ENCODE peak calls at places on chromosomes 2 and 18, in nine cellular contexts. One of them, this sample, is unnamed.
A peak's percentile ranks its signal among the peaks of the same experiment; 100 is the strongest.

GRCh38 chr2:145744541-145745386 is 1224.8 kb upstream of the ZEB2 start:
- DNase-seq in K562: peak; percentile 29
- DNase-seq in spleen: no peak
- DNase-seq in IMR-90: peak; percentile 95
- DNase-seq in H1: no peak
- DNase-seq in transverse colon: no peak
- DNase-seq in ovary: no peak
- DNase-seq in gastrocnemius medialis: no peak
- DNase-seq in upper lobe of left lung: no peak
- DNase-seq in this sample: peak; percentile 16

GRCh38 chr18:46516555-46516954 is 140.5 kb downstream of the LOXHD1 start:
- DNase-seq in K562: no peak
- DNase-seq in spleen: no peak
- DNase-seq in IMR-90: no peak
- DNase-seq in H1: no peak
- DNase-seq in transverse colon: no peak
- DNase-seq in ovary: no peak
- DNase-seq in gastrocnemius medialis: no peak
- DNase-seq in upper lobe of left lung: no peak
- DNase-seq in this sample: no peak

GRCh38 chr2:226030369-226031077 is 631.0 kb downstream of the NYAP2 start:
- DNase-seq in K562: no peak
- DNase-seq in spleen: no peak
- DNase-seq in IMR-90: no peak
- DNase-seq in H1: no peak
- DNase-seq in transverse colon: no peak
- DNase-seq in ovary: peak; percentile 22
- DNase-seq in gastrocnemius medialis: no peak
- DNase-seq in upper lobe of left lung: no peak
- DNase-seq in this sample: peak; percentile 2

GRCh38 chr2:241636983-241637232 is at the start of gene THAP4:
- DNase-seq in K562: peak; percentile 85
- DNase-seq in spleen: peak; percentile 93
- DNase-seq in IMR-90: no peak
- DNase-seq in H1: no peak
- DNase-seq in transverse colon: peak; percentile 72
- DNase-seq in ovary: no peak
- DNase-seq in gastrocnemius medialis: no peak
- DNase-seq in upper lobe of left lung: peak; percentile 95
- DNase-seq in this sample: peak; percentile 93

GRCh38 chr2:176321916-176322315 is 52.7 kb downstream of the MTX2 start:
- DNase-seq in K562: no peak
- DNase-seq in spleen: no peak
- DNase-seq in IMR-90: no peak
- DNase-seq in H1: no peak
- DNase-seq in transverse colon: no peak
- DNase-seq in ovary: no peak
- DNase-seq in gastrocnemius medialis: no peak
- DNase-seq in upper lobe of left lung: no peak
- DNase-seq in this sample: no peak

GRCh38 chr2:235605306-235605998 is 111.6 kb downstream of the AGAP1 start:
- DNase-seq in K562: no peak
- DNase-seq in spleen: no peak
- DNase-seq in IMR-90: peak; percentile 94
- DNase-seq in H1: no peak
- DNase-seq in transverse colon: peak; percentile 54
- DNase-seq in ovary: peak; percentile 74
- DNase-seq in gastrocnemius medialis: peak; percentile 61
- DNase-seq in upper lobe of left lung: no peak
- DNase-seq in this sample: peak; percentile 65

GRCh38 chr18:37299471-37300304 is 265.9 kb downstream of the CELF4 start:
- DNase-seq in K562: peak; percentile 79
- DNase-seq in spleen: no peak
- DNase-seq in IMR-90: peak; percentile 93
- DNase-seq in H1: no peak
- DNase-seq in transverse colon: peak; percentile 79
- DNase-seq in ovary: peak; percentile 93
- DNase-seq in gastrocnemius medialis: peak; percentile 17
- DNase-seq in upper lobe of left lung: peak; percentile 76
- DNase-seq in this sample: peak; percentile 47

GRCh38 chr2:74429487-74430451 is 8.2 kb downstream of the WDR54 start:
- DNase-seq in K562: no peak
- DNase-seq in spleen: peak; percentile 23
- DNase-seq in IMR-90: no peak
- DNase-seq in H1: no peak
- DNase-seq in transverse colon: peak; percentile 65
- DNase-seq in ovary: no peak
- DNase-seq in gastrocnemius medialis: no peak
- DNase-seq in upper lobe of left lung: peak; percentile 53
- DNase-seq in this sample: no peak

GRCh38 chr2:80930777-80931176 is 626.2 kb upstream of the LRRTM1 start:
- DNase-seq in K562: no peak
- DNase-seq in spleen: no peak
- DNase-seq in IMR-90: no peak
- DNase-seq in H1: no peak
- DNase-seq in transverse colon: no peak
- DNase-seq in ovary: no peak
- DNase-seq in gastrocnemius medialis: no peak
- DNase-seq in upper lobe of left lung: no peak
- DNase-seq in this sample: no peak

GRCh38 chr2:165874445-165875039 is 79.0 kb downstream of the TTC21B start:
- DNase-seq in K562: peak; percentile 36
- DNase-seq in spleen: no peak
- DNase-seq in IMR-90: peak; percentile 75
- DNase-seq in H1: no peak
- DNase-seq in transverse colon: no peak
- DNase-seq in ovary: no peak
- DNase-seq in gastrocnemius medialis: no peak
- DNase-seq in upper lobe of left lung: no peak
- DNase-seq in this sample: peak; percentile 7

GRCh38 chr18:74478316-74478715 is 17.8 kb upstream of the CNDP2 start:
- DNase-seq in K562: no peak
- DNase-seq in spleen: no peak
- DNase-seq in IMR-90: no peak
- DNase-seq in H1: no peak
- DNase-seq in transverse colon: no peak
- DNase-seq in ovary: no peak
- DNase-seq in gastrocnemius medialis: no peak
- DNase-seq in upper lobe of left lung: no peak
- DNase-seq in this sample: no peak

GRCh38 chr2:172672999-172673726 is 62.5 kb upstream of the RAPGEF4 start:
- DNase-seq in K562: no peak
- DNase-seq in spleen: no peak
- DNase-seq in IMR-90: no peak
- DNase-seq in H1: no peak
- DNase-seq in transverse colon: peak; percentile 57
- DNase-seq in ovary: no peak
- DNase-seq in gastrocnemius medialis: no peak
- DNase-seq in upper lobe of left lung: no peak
- DNase-seq in this sample: no peak

DNA sequence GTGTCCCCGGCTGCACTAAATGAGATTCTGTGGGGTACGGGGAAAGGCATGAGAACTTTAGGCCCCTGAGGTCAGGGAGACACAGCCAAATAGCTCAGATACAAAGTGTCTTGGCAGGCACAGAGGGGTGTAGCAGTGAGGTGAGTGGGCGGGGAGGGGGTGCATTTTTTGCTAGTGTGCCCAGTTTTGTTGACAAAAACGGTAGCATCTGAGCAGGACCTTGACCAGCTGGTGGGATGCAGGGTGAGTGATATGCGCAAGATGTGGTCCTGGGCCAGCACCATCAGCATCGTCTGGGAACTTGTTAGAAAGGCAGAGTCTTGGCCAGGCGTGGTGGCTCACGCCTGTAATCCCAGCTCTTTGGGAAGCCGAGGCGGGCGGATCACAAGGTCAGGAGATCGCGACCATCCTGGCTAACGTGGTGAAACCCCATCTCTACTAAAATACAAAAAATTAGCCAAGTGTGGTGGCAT is 127.3 kb upstream of the LGALSL start:
- DNase-seq in K562: no peak
- DNase-seq in spleen: no peak
- DNase-seq in IMR-90: no peak
- DNase-seq in H1: no peak
- DNase-seq in transverse colon: no peak
- DNase-seq in ovary: no peak
- DNase-seq in gastrocnemius medialis: no peak
- DNase-seq in upper lobe of left lung: no peak
- DNase-seq in this sample: no peak
- TF ChIP-seq POLR2A in K562: no peak
- TF ChIP-seq POLR2A in spleen: no peak
- TF ChIP-seq POLR2A in IMR-90: no peak
- TF ChIP-seq POLR2A in H1: no peak
- TF ChIP-seq POLR2A in transverse colon: no peak
- TF ChIP-seq POLR2A in ovary: no peak
- TF ChIP-seq POLR2A in gastrocnemius medialis: no peak
- TF ChIP-seq POLR2A in upper lobe of left lung: no peak
- TF ChIP-seq POLR2A in this sample: no peak

GRCh38 chr2:218259099-218259921 is 1.5 kb upstream of the GPBAR1 start:
- DNase-seq in K562: no peak
- DNase-seq in spleen: no peak
- DNase-seq in IMR-90: peak; percentile 85
- DNase-seq in H1: no peak
- DNase-seq in transverse colon: peak; percentile 54
- DNase-seq in ovary: peak; percentile 57
- DNase-seq in gastrocnemius medialis: no peak
- DNase-seq in upper lobe of left lung: no peak
- DNase-seq in this sample: peak; percentile 44

GRCh38 chr2:218260166-218260565 is 649 bp upstream of the GPBAR1 start:
- DNase-seq in K562: no peak
- DNase-seq in spleen: no peak
- DNase-seq in IMR-90: no peak
- DNase-seq in H1: no peak
- DNase-seq in transverse colon: no peak
- DNase-seq in ovary: no peak
- DNase-seq in gastrocnemius medialis: no peak
- DNase-seq in upper lobe of left lung: no peak
- DNase-seq in this sample: no peak

GRCh38 chr2:218255441-218255840 is 5.4 kb upstream of the GPBAR1 start:
- DNase-seq in K562: no peak
- DNase-seq in spleen: no peak
- DNase-seq in IMR-90: peak; percentile 78
- DNase-seq in H1: no peak
- DNase-seq in transverse colon: no peak
- DNase-seq in ovary: no peak
- DNase-seq in gastrocnemius medialis: no peak
- DNase-seq in upper lobe of left lung: no peak
- DNase-seq in this sample: no peak

GRCh38 chr2:218257390-218257981 is 3.3 kb upstream of the GPBAR1 start:
- DNase-seq in K562: peak; percentile 68
- DNase-seq in spleen: no peak
- DNase-seq in IMR-90: no peak
- DNase-seq in H1: no peak
- DNase-seq in transverse colon: peak; percentile 31
- DNase-seq in ovary: no peak
- DNase-seq in gastrocnemius medialis: no peak
- DNase-seq in upper lobe of left lung: no peak
- DNase-seq in this sample: no peak

GRCh38 chr2:218256612-218257350 is 4.0 kb upstream of the GPBAR1 start:
- DNase-seq in K562: no peak
- DNase-seq in spleen: no peak
- DNase-seq in IMR-90: no peak
- DNase-seq in H1: no peak
- DNase-seq in transverse colon: no peak
- DNase-seq in ovary: no peak
- DNase-seq in gastrocnemius medialis: no peak
- DNase-seq in upper lobe of left lung: no peak
- DNase-seq in this sample: no peak
- TF ChIP-seq POLR2A in K562: no peak
- TF ChIP-seq POLR2A in spleen: no peak
- TF ChIP-seq POLR2A in IMR-90: no peak
- TF ChIP-seq POLR2A in H1: no peak
- TF ChIP-seq POLR2A in transverse colon: no peak
- TF ChIP-seq POLR2A in ovary: no peak
- TF ChIP-seq POLR2A in gastrocnemius medialis: no peak
- TF ChIP-seq POLR2A in upper lobe of left lung: no peak
- TF ChIP-seq POLR2A in this sample: no peak

DNA sequence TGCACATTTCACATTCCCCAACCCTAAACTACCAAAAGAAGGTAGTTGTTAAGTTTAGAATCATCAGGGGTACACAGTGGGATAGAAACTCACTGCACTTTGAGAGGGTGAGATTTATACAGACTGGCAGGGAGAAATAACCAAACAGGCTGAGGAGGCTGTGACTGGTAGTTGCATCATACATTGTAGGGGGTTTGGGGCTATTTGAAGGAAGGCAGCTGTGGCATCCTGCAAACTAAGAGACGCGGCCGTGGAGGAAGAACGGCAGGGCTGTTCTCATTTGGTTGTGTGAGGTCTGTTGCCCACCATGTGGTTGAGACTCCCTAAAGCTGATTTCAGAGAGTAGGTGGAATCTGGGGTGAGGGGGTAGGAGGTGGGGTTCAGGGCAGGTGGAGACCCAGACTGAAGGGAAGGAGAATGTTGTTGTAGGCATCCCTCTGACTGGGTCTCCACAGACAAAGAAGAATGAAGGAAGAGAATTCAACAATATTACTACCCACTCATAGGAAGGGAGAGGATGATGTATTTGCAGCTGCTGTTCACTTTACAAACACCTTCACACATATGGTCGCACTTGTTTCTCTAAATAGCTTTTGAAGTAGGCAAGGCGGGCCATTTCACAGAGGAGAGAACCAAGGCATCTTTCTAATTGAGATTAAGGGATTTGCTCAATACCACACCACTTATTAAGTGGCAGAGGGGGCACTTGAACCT is 170.9 kb upstream of the SIX2 start:
- DNase-seq in K562: no peak
- DNase-seq in spleen: no peak
- DNase-seq in IMR-90: peak; percentile 53
- DNase-seq in H1: no peak
- DNase-seq in transverse colon: no peak
- DNase-seq in ovary: no peak
- DNase-seq in gastrocnemius medialis: no peak
- DNase-seq in upper lobe of left lung: no peak
- DNase-seq in this sample: no peak
- TF ChIP-seq POLR2A in K562: no peak
- TF ChIP-seq POLR2A in spleen: no peak
- TF ChIP-seq POLR2A in IMR-90: no peak
- TF ChIP-seq POLR2A in H1: no peak
- TF ChIP-seq POLR2A in transverse colon: no peak
- TF ChIP-seq POLR2A in ovary: no peak
- TF ChIP-seq POLR2A in gastrocnemius medialis: no peak
- TF ChIP-seq POLR2A in upper lobe of left lung: no peak
- TF ChIP-seq POLR2A in this sample: no peak

GRCh38 chr2:121755237-121756111 is at the start of gene TSN:
- DNase-seq in K562: peak; percentile 93
- DNase-seq in spleen: peak; percentile 100
- DNase-seq in IMR-90: peak; percentile 95
- DNase-seq in H1: peak; percentile 94
- DNase-seq in transverse colon: peak; percentile 99
- DNase-seq in ovary: peak; percentile 98
- DNase-seq in gastrocnemius medialis: peak; percentile 97
- DNase-seq in upper lobe of left lung: peak; percentile 98
- DNase-seq in this sample: peak; percentile 82
- TF ChIP-seq POLR2A in K562: peak; percentile 85
- TF ChIP-seq POLR2A in spleen: peak; percentile 49
- TF ChIP-seq POLR2A in IMR-90: peak; percentile 60
- TF ChIP-seq POLR2A in H1: peak; percentile 81
- TF ChIP-seq POLR2A in transverse colon: peak; percentile 75
- TF ChIP-seq POLR2A in ovary: peak; percentile 34
- TF ChIP-seq POLR2A in gastrocnemius medialis: peak; percentile 50
- TF ChIP-seq POLR2A in upper lobe of left lung: no peak
- TF ChIP-seq POLR2A in this sample: peak; percentile 67

GRCh38 chr18:35948080-35948479 is 24.4 kb upstream of the RMP24 start:
- DNase-seq in K562: no peak
- DNase-seq in spleen: no peak
- DNase-seq in IMR-90: no peak
- DNase-seq in H1: no peak
- DNase-seq in transverse colon: no peak
- DNase-seq in ovary: no peak
- DNase-seq in gastrocnemius medialis: no peak
- DNase-seq in upper lobe of left lung: no peak
- DNase-seq in this sample: no peak
- TF ChIP-seq POLR2A in K562: no peak
- TF ChIP-seq POLR2A in spleen: no peak
- TF ChIP-seq POLR2A in IMR-90: no peak
- TF ChIP-seq POLR2A in H1: no peak
- TF ChIP-seq POLR2A in transverse colon: no peak
- TF ChIP-seq POLR2A in ovary: no peak
- TF ChIP-seq POLR2A in gastrocnemius medialis: no peak
- TF ChIP-seq POLR2A in upper lobe of left lung: no peak
- TF ChIP-seq POLR2A in this sample: no peak

This sample was measured in H54.